ENCODE peak calls at places on chromosomes 2 and 18, in five cellular contexts. I, V, E, U and K are unnamed samples.

GRCh38 chr2:96951125-96951654 is 35.2 kb downstream of the FAM178B start:
- DNase-seq in U (peak; percentile 90), I (peak; percentile 87), V (peak; percentile 64), E (peak; percentile 91), K (peak; percentile 50)

GRCh38 chr2:199692489-199692888 is 158.5 kb downstream of the FTCDNL1 start:
- DNase-seq in E (peak; percentile 11), V (peak; percentile 30), I (no peak), U (no peak), K (no peak)

GRCh38 chr18:48035556-48035860 is 105.0 kb upstream of the SMAD2 start:
- DNase-seq in U (no peak), E (no peak), I (no peak), V (no peak), K (no peak)

GRCh38 chr18:33871363-33872025 is 293.5 kb downstream of the ASXL3 start:
- DNase-seq in V (no peak), I (no peak), U (no peak), E (no peak), K (no peak)

GRCh38 chr2:148545387-148546256 is 98.9 kb upstream of the EPC2 start:
- DNase-seq in V (no peak), U (no peak), I (no peak), E (no peak), K (no peak)

GRCh38 chr2:33215299-33215698 is 261.1 kb upstream of the RASGRP3 start:
- DNase-seq in V (no peak), I (no peak), E (no peak), U (no peak), K (no peak)

GRCh38 chr2:21395366-21395765 is 271.6 kb downstream of the TDRD15 start:
- DNase-seq in V (peak; percentile 35), E (peak; percentile 29), U (no peak), I (peak; percentile 8), K (no peak)

GRCh38 chr18:3952031-3952430 is 502.1 kb downstream of the TGIF1 start:
- DNase-seq in U (no peak), E (no peak), I (no peak), V (no peak), K (no peak)

GRCh38 chr2:169464508-169465386 is 14.5 kb upstream of the BBS5 start:
- DNase-seq in I (no peak), E (no peak), V (no peak), U (no peak), K (no peak)

GRCh38 chr2:199460101-199460671 is 2.4 kb upstream of the SATB2 start:
- DNase-seq in E (no peak), V (no peak), I (no peak), U (no peak), K (peak; percentile 22)

GRCh38 chr2:216871333-216871934 is 11.6 kb upstream of the TNP1 start:
- DNase-seq in E (no peak), U (no peak), V (peak; percentile 92), I (no peak), K (no peak)

GRCh38 chr2:158214431-158214830 is 112.8 kb downstream of the UPP2 start:
- DNase-seq in U (no peak), E (no peak), V (peak; percentile 77), I (peak; percentile 85), K (no peak)

GRCh38 chr2:104847821-104848160 is 6.1 kb upstream of the POU3F3 start:
- DNase-seq in E (no peak), U (no peak), V (no peak), I (no peak), K (no peak)

GRCh38 chr2:28231110-28231621 is 161.5 kb upstream of the FOSL2 start:
- DNase-seq in E (peak; percentile 27), U (no peak), I (no peak), V (no peak), K (no peak)

GRCh38 chr2:85132392-85132791 is 800 bp upstream of the TCF7L1 start:
- DNase-seq in I (no peak), E (peak; percentile 27), V (no peak), U (no peak), K (no peak)

GRCh38 chr2:144509001-144509545 is 10.8 kb downstream of the ZEB2 start:
- DNase-seq in U (no peak), E (no peak), V (no peak), I (no peak), K (no peak)

GRCh38 chr2:84924173-84925106 is 19.0 kb downstream of the TMSB10 start:
- DNase-seq in U (no peak), I (peak; percentile 56), V (peak; percentile 95), E (no peak), K (no peak)

GRCh38 chr2:17995594-17995993 is 117.1 kb downstream of the KCNS3 start:
- DNase-seq in I (no peak), V (no peak), E (peak; percentile 38), U (no peak), K (no peak)

GRCh38 chr18:69839989-69840388 is 107.7 kb downstream of the CD226 start:
- DNase-seq in U (no peak), V (no peak), I (peak; percentile 2), E (no peak), K (no peak)

GRCh38 chr2:205383601-205384000 is 298.7 kb upstream of the NRP2 start:
- DNase-seq in E (no peak), I (no peak), V (no peak), U (no peak), K (no peak)

GRCh38 chr18:58572181-58572580 is 56.7 kb downstream of the ALPK2 start:
- DNase-seq in I (no peak), U (no peak), V (no peak), E (no peak), K (no peak)

GRCh38 chr2:172909454-172909853 is 166.2 kb upstream of the MAP3K20 start:
- DNase-seq in V (no peak), E (no peak), U (no peak), I (no peak), K (no peak)

GRCh38 chr18:22694954-22695353 is 238.2 kb upstream of the RBBP8 start:
- DNase-seq in V (no peak), U (no peak), I (peak; percentile 53), E (no peak), K (peak; percentile 63)

GRCh38 chr2:41610501-41611242 is 437.1 kb upstream of the PKDCC start:
- DNase-seq in I (no peak), E (no peak), V (no peak), U (no peak), K (no peak)

GRCh38 chr2:57185568-57185967 is 861.0 kb upstream of the VRK2 start:
- DNase-seq in U (no peak), V (no peak), I (no peak), E (no peak), K (no peak)

GRCh38 chr2:102285368-102285767 is 26.0 kb upstream of the IL1RL1 start:
- DNase-seq in U (no peak), E (no peak), I (no peak), V (no peak), K (no peak)

DNA sequence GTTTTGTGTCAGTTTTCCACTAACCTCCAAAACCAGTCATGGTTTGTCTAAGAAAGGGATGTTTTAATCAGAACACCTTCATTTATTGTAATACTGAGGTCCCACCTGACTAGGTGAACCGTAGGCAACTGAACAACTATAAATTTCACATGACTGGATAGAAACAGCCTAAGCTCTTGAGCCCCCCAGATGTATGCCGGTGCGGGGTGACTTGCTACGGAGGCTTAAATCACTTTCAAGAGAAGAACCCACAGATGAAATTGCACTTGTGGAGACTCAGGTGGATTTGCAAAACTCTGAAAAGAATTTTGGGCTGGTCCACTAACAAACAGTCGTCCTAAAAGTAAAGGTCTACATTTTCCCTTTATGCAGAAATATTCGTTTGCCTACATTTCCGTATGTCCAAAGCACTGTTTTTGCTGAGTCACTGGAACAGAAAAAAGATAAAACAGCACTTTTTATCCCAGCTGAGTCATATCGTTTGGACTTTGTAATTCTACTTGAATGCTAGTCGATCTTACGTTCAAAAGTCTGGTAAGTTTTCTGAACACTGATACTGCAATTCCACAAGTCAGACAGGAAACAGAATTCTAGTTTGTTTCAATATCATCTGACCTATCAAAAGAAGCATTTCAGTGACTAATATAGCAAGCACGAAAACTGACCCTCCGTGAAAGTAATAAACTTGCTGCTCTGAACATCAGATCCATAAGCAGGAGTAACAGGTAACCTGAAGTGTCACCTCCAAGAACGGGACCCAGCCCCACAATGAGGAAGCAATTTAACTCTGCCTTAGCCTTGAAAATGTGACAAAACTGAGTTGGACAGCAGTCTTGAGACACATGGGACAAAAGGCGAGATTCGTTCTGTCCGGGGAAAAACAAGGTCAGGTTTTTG is 18.1 kb downstream of the ZNF516 start:
- DNase-seq in E (no peak), U (no peak), I (peak; percentile 29), V (peak; percentile 88), K (no peak)
- TF ChIP-seq RAD21 in E (no peak), U (no peak), I (no peak), V (no peak), K (peak; percentile 5)

DNA sequence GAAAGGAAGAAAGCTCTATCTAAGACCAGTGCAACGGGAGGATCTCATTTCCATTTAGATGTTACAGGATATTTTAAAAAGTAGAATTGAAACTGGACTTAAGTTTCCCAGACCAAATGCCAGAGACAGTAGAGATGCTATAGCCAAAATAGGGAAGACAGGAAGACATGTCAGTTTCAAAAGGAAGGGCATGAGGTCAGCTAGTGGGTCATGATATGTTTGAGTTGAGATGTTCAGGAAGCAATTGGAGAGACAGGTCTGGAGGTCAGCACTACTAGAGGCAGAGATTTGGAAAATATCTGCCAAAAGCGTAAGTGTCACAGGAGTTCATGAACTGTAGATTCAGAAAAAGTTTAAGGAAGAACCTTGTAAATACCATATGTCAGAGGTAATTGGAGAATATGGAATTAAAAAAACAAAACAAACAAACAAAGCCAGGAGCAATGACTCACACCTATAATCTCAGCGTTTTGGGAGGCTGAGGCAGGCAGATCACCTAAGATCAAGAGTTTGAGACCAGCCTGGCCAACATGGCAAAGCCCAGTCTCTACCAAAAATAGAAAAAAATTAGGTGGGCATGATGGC is 50.8 kb downstream of the EPHA4 start:
- DNase-seq in E (no peak), U (no peak), V (no peak), I (no peak), K (no peak)
- H3K9ac ChIP-seq in E (no peak overlapping the region), U (no peak overlapping the region), V (no peak overlapping the region), I (no peak overlapping the region), K (no peak overlapping the region)

GRCh38 chr2:134075204-134075603 is 178.7 kb upstream of the MGAT5 start:
- DNase-seq in E (no peak), U (no peak), V (no peak), I (no peak), K (no peak)
- TF ChIP-seq JUND in E (no peak), U (no peak), V (no peak), I (no peak), K (no peak)

GRCh38 chr2:23600336-23600735 is 215.4 kb downstream of the KLHL29 start:
- DNase-seq in U (no peak), E (no peak), I (no peak), V (no peak), K (no peak)

GRCh38 chr2:23601301-23601965 is 216.5 kb downstream of the KLHL29 start:
- DNase-seq in V (no peak), E (no peak), U (no peak), I (no peak), K (no peak)

GRCh38 chr2:23599006-23599405 is 214.0 kb downstream of the KLHL29 start:
- DNase-seq in U (no peak), V (no peak), E (no peak), I (no peak), K (no peak)

GRCh38 chr2:23597687-23598086 is 212.7 kb downstream of the KLHL29 start:
- DNase-seq in I (no peak), V (no peak), U (no peak), E (no peak), K (no peak)

DNA sequence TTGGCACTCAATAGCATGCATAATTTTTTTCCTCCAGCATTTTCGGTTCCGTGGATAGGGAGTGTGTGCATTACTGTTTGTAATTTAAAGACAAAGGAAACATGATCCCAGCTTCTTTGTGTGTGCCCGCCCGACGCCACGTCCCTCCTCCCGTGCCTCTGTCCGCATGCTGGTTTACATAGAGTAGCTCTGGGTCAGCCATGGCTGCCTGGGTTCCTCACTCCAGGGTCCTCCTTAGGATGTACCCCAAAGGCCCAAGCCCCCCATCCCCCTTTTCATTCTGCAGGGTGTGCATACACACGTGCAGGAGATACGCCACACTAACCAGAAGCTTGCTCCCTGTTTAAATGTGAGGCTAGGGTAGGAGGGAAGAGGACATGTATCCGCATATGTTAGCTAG is 214.7 kb downstream of the KLHL29 start:
- DNase-seq in V (no peak), E (no peak), U (no peak), I (no peak), K (no peak)
- TF ChIP-seq RAD21 in V (no peak), E (no peak), U (no peak), I (no peak), K (no peak)